ENCODE peak calls at places on chromosome X, in eight cellular contexts. B is right atrium auricular region, W is mammary epithelial cell, M is A549, R is thyroid gland, V is heart right ventricle, D is prostate gland, F is tibial nerve. A is an unnamed sample.

GRCh38 chrX:125387945-125388344 is 68.3 kb downstream of the TEX13C start:
- DNase-seq in B (no peak), W (no peak), M (no peak), R (no peak), V (no peak), D (no peak), F (no peak), A (no peak)

GRCh38 chrX:153411988-153412574 is 809 bp downstream of the ZFP92 start:
- DNase-seq in B (no peak), W (peak; percentile 4), M (no peak), R (no peak), V (no peak), D (no peak), F (no peak), A (no peak)

GRCh38 chrX:138745215-138745614 is 33.7 kb upstream of the FGF13 start:
- DNase-seq in B (no peak), W (peak; percentile 36), M (peak; percentile 2), R (no peak), V (no peak), D (peak; percentile 23), F (no peak), A (no peak)

GRCh38 chrX:110212299-110212698 is 105.6 kb downstream of the AMMECR1 start:
- DNase-seq in B (no peak), W (no peak), M (peak; percentile 17), R (no peak), V (no peak), D (no peak), F (no peak), A (no peak)

GRCh38 chrX:40098264-40099045 is 697 bp upstream of the BCOR start:
- DNase-seq in B (no peak), W (peak; percentile 47), M (peak; percentile 52), R (peak; percentile 61), V (no peak), D (peak; percentile 31), F (no peak), A (no peak)

GRCh38 chrX:78327370-78328048 is at the start of gene CYSLTR1:
- DNase-seq in B (no peak), W (no peak), M (no peak), R (no peak), V (no peak), D (no peak), F (no peak), A (no peak)

GRCh38 chrX:36434521-36434920 is 515.0 kb downstream of the CFAP47 start:
- DNase-seq in B (no peak), W (no peak), M (no peak), R (no peak), V (no peak), D (no peak), F (no peak), A (no peak)

GRCh38 chrX:136849395-136849794 is 31.1 kb downstream of the RBMX start:
- DNase-seq in B (no peak), W (no peak), M (no peak), R (no peak), V (no peak), D (no peak), F (no peak), A (no peak)

GRCh38 chrX:153727108-153727931 is 2.7 kb downstream of the ABCD1 start:
- DNase-seq in B (no peak), W (no peak), M (no peak), R (peak; percentile 74), V (peak; percentile 71), D (peak; percentile 60), F (peak; percentile 17), A (no peak)

GRCh38 chrX:14777484-14777883 is 95.4 kb downstream of the FANCB start:
- DNase-seq in B (no peak), W (peak; percentile 47), M (no peak), R (no peak), V (no peak), D (no peak), F (no peak), A (no peak)

GRCh38 chrX:9566150-9566621 is 101.3 kb downstream of the TBL1X start:
- DNase-seq in B (peak; percentile 66), W (peak; percentile 54), M (peak; percentile 41), R (peak; percentile 70), V (peak; percentile 16), D (peak; percentile 34), F (peak; percentile 16), A (peak; percentile 70)

GRCh38 chrX:124433186-124433585 is 86.8 kb downstream of the SH2D1A start:
- DNase-seq in B (no peak), W (no peak), M (no peak), R (no peak), V (no peak), D (no peak), F (no peak), A (no peak)

GRCh38 chrX:107755721-107756120 is 19.9 kb downstream of the TSC22D3 start:
- DNase-seq in B (no peak), W (no peak), M (no peak), R (no peak), V (no peak), D (no peak), F (no peak), A (no peak)
- H3K4me1 ChIP-seq in B (peaks cover 31% of the 10 kb centered on the region), W (no peaks in the 10 kb centered on the region), M (no peaks in the 10 kb centered on the region), R (no peaks in the 10 kb centered on the region), V (peaks cover 7% of the 10 kb centered on the region), D (no peaks in the 10 kb centered on the region), F (no peaks in the 10 kb centered on the region), A (peaks cover 8% of the 10 kb centered on the region)

GRCh38 chrX:3653111-3653510 is 60.3 kb downstream of the PRKX start:
- DNase-seq in B (no peak), W (no peak), M (no peak), R (no peak), V (no peak), D (no peak), F (no peak), A (no peak)

GRCh38 chrX:3648084-3648483 is 65.4 kb downstream of the PRKX start:
- DNase-seq in B (no peak), W (no peak), M (no peak), R (no peak), V (no peak), D (no peak), F (no peak), A (no peak)

GRCh38 chrX:3655181-3655580 is 58.3 kb downstream of the PRKX start:
- DNase-seq in B (no peak), W (no peak), M (no peak), R (no peak), V (no peak), D (no peak), F (no peak), A (no peak)

GRCh38 chrX:3651272-3651671 is 62.2 kb downstream of the PRKX start:
- DNase-seq in B (no peak), W (peak; percentile 8), M (no peak), R (no peak), V (no peak), D (no peak), F (no peak), A (no peak)
- TF ChIP-seq CTCF in B (no peak), W (peak; percentile 32), M (peak; percentile 57), R (peak; percentile 44), V (peak; percentile 30), D (peak; percentile 52), F (peak; percentile 36), A (peak; percentile 37)

DNA sequence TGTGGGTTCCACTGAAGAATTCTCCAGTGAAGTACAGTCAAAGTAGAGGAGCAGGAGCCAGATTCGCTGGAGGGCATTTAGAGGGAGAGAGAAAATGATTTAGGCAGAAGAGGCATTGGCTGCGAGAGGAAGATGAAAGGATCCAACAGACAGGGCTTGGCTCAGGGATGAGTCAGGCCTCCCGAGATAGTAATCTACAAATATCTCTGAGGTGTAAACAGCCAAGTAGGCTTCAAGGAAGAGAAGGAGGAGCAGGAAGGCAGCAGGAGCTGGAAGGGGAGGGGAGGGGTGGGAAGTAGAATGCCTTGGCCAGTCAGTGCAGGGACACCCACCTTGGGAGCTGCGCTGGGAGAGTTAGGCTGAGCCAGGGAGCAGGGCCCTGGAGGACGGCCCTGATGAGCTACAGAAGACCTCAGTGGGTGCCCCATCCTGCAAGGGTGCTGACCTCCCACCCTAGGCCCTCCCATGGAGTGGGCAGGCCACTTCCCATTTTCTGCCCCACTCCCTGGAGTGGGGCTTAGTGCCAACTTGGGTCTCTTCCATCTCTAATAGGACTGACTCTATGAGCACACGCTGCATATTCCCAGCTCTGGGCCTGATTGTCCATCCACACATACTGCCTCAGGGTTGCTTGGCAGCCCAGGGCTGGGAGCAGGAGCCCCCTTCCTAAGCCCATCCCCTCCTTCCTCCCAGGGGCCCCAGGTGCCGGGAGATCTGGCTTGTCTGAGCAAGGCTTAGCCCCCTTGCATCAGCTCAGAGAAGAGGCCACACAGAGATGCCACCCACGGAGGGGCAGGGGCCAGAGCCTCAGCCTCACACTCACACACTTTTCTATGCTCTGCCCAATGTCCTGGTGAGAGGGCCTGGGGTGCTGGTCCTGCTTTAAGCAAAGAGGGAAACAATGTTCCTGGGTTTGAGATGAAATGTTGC is 55.3 kb downstream of the PJA1 start:
- DNase-seq in B (no peak), W (peak; percentile 84), M (peak; percentile 71), R (no peak), V (no peak), D (peak; percentile 46), F (peak; percentile 13), A (no peak)
- H3K27ac ChIP-seq in B (no peak overlapping the region), W (no peak overlapping the region), M (peak overlapping the region; percentile 80), R (no peak overlapping the region), V (no peak overlapping the region), D (no peak overlapping the region), F (no peak overlapping the region), A (no peak overlapping the region)

GRCh38 chrX:130084651-130085237 is 25.6 kb downstream of the ELF4 start:
- DNase-seq in B (no peak), W (no peak), M (no peak), R (no peak), V (no peak), D (no peak), F (no peak), A (no peak)
- H3K4me1 ChIP-seq in B (peaks cover 37% of the 10 kb centered on the region), W (no peaks in the 10 kb centered on the region), M (peaks cover 3% of the 10 kb centered on the region), R (no peaks in the 10 kb centered on the region), V (peaks cover 9% of the 10 kb centered on the region), D (no peaks in the 10 kb centered on the region), F (peaks cover 16% of the 10 kb centered on the region), A (peaks cover 6% of the 10 kb centered on the region)

DNA sequence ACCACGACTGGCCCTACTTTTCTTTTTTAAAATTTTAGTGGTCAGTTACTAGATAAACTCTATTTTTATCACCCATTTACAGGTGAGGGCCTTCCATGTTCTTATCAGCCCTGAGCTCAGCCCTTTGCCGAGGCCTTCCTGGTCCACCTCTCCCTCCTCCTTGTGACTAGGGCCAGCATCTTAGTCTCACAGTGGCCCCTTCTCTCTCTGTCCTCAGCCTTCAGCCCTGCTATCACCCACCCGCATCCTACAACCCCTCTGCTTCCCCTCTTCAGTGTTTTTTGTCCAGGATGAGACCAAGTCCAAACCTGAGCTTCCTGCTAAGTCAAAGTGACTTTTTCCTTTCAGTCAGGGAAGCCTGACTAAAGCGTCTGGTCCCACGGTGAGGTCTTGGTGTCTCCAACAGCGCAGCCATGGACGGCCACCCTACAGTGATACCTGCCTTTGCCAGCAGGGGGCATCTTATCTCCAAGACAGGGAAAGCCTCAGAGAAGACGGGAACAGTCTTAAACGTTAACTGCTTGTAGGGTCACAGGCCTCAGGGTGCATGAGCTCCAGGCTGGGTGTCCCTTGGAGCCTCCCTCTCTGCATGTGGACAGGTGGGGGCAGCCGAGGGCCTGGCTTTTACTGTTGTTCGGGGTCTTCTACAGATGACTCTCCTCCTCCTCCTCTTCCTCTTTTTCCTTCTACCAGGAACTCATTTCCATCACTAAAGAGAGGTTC is 11.7 kb upstream of the GAGE10 start:
- DNase-seq in B (no peak), W (peak; percentile 20), M (peak; percentile 21), R (peak; percentile 45), V (peak; percentile 48), D (peak; percentile 19), F (peak; percentile 19), A (peak; percentile 50)
- TF ChIP-seq CTCF in B (peak; percentile 37), W (peak; percentile 45), M (peak; percentile 59), R (peak; percentile 63), V (peak; percentile 23), D (peak; percentile 64), F (peak; percentile 49), A (peak; percentile 42)

GRCh38 chrX:55778322-55778721 is 60.8 kb downstream of the RRAGB start:
- DNase-seq in B (no peak), W (no peak), M (no peak), R (no peak), V (no peak), D (no peak), F (no peak), A (no peak)
- H3K27ac ChIP-seq in B (no peak overlapping the region), W (no peak overlapping the region), M (no peak overlapping the region), R (no peak overlapping the region), V (no peak overlapping the region), D (no peak overlapping the region), F (no peak overlapping the region), A (no peak overlapping the region)

A was measured in ovary.